ENCODE peak calls at places on chromosomes 13 and 19, in seven cellular contexts. A, K, B, G, X, Y and D are unnamed samples.
A peak's percentile ranks its signal among the peaks of the same experiment; 100 is the strongest.

GRCh38 chr19:7822910-7823515 is 7.0 kb upstream of the EVI5L start:
- DNase-seq in A (no peak), K (no peak), B (no peak), G (no peak), X (no peak), Y (no peak), D (no peak)

GRCh38 chr13:23980160-23980551 is 82.9 kb upstream of the C1QTNF9B start:
- DNase-seq in A (peak; percentile 90), K (peak; percentile 84), B (peak; percentile 46), G (peak; percentile 42), X (peak; percentile 79), Y (peak; percentile 84), D (peak; percentile 94)

GRCh38 chr19:46056536-46056935 is 15.7 kb upstream of the IGFL4 start:
- DNase-seq in A (no peak), K (no peak), B (no peak), G (peak; percentile 87), X (no peak), Y (no peak), D (no peak)

GRCh38 chr19:39196320-39196719 is 444 bp upstream of the NCCRP1 start:
- DNase-seq in A (no peak), K (no peak), B (no peak), G (no peak), X (no peak), Y (no peak), D (no peak)

GRCh38 chr13:108342369-108343289 is 73.1 kb downstream of the TNFSF13B start:
- DNase-seq in A (no peak), K (peak; percentile 24), B (peak; percentile 6), G (peak; percentile 40), X (no peak), Y (no peak), D (no peak)

GRCh38 chr19:12202250-12202649 is 39.4 kb downstream of the ZNF136 start:
- DNase-seq in A (peak; percentile 2), K (no peak), B (no peak), G (no peak), X (peak; percentile 72), Y (no peak), D (peak; percentile 52)

GRCh38 chr13:36807616-36808015 is 11.4 kb upstream of the RFXAP start:
- DNase-seq in A (no peak), K (no peak), B (no peak), G (no peak), X (no peak), Y (no peak), D (no peak)

GRCh38 chr19:5949792-5950305 is 28.1 kb downstream of the RANBP3 start:
- DNase-seq in A (no peak), K (no peak), B (no peak), G (peak; percentile 71), X (peak; percentile 36), Y (no peak), D (no peak)

GRCh38 chr19:9966448-9966847 is 30.1 kb upstream of the OLFM2 start:
- DNase-seq in A (no peak), K (no peak), B (no peak), G (no peak), X (no peak), Y (no peak), D (no peak)

GRCh38 chr13:72864142-72865035 is 82.5 kb downstream of the PIBF1 start:
- DNase-seq in A (no peak), K (peak; percentile 62), B (peak; percentile 15), G (no peak), X (no peak), Y (no peak), D (no peak)

GRCh38 chr13:99335087-99335486 is 27.9 kb upstream of the GPR183 start:
- DNase-seq in A (no peak), K (no peak), B (no peak), G (no peak), X (no peak), Y (no peak), D (no peak)

GRCh38 chr13:106103779-106104178 is 431.7 kb downstream of the EFNB2 start:
- DNase-seq in A (no peak), K (peak; percentile 97), B (no peak), G (no peak), X (no peak), Y (no peak), D (no peak)

GRCh38 chr13:106453101-106453500 is 82.4 kb downstream of the EFNB2 start:
- DNase-seq in A (no peak), K (no peak), B (no peak), G (no peak), X (no peak), Y (no peak), D (no peak)

GRCh38 chr13:93996471-93996870 is 483.0 kb downstream of the DCT start:
- DNase-seq in A (no peak), K (no peak), B (no peak), G (no peak), X (no peak), Y (no peak), D (no peak)

GRCh38 chr13:40983725-40984669 is 35.1 kb downstream of the ELF1 start:
- DNase-seq in A (no peak), K (no peak), B (no peak), G (peak; percentile 20), X (no peak), Y (no peak), D (no peak)

GRCh38 chr19:19461671-19462622 is 53.4 kb downstream of the TSSK6 start:
- DNase-seq in A (no peak), K (peak; percentile 38), B (no peak), G (no peak), X (peak; percentile 36), Y (no peak), D (no peak)

GRCh38 chr13:33509642-33510229 is 224.2 kb upstream of the STARD13 start:
- DNase-seq in A (no peak), K (peak; percentile 86), B (no peak), G (no peak), X (no peak), Y (peak; percentile 15), D (no peak)

GRCh38 chr19:3289971-3290569 is 65.6 kb downstream of the CELF5 start:
- DNase-seq in A (no peak), K (no peak), B (no peak), G (peak; percentile 17), X (no peak), Y (no peak), D (no peak)

GRCh38 chr19:17950310-17951150 is 16.4 kb upstream of the KCNN1 start:
- DNase-seq in A (peak; percentile 34), K (no peak), B (no peak), G (no peak), X (peak; percentile 20), Y (no peak), D (peak; percentile 43)